ENCODE peak calls at places on chromosomes 13 and 19, in seven cellular contexts. O is astrocyte, R is frontal cortex, K is upper lobe of right lung, C is substantia nigra, W is PC-9, Q is right lobe of liver. N is an unnamed sample.

GRCh38 chr13:76903544-76904162 is 17.4 kb upstream of the KCTD12 start:
- DNase-seq in O (peak; percentile 46), R (peak; percentile 50), K (no peak), C (peak; percentile 23), W (peak; percentile 42), Q (peak; percentile 47), N (peak; percentile 83)

GRCh38 chr13:98473792-98474153 is 103.1 kb downstream of the STK24 start:
- DNase-seq in O (no peak), R (no peak), K (no peak), C (no peak), W (no peak), Q (no peak), N (no peak)

GRCh38 chr13:99465454-99465853 is 35.8 kb upstream of the TM9SF2 start:
- DNase-seq in O (no peak), R (no peak), K (no peak), C (no peak), W (no peak), Q (no peak), N (no peak)

GRCh38 chr13:94305934-94306333 is 173.5 kb downstream of the DCT start:
- DNase-seq in O (no peak), R (no peak), K (peak; percentile 32), C (no peak), W (no peak), Q (no peak), N (no peak)

GRCh38 chr19:28446511-28446910 is 766.4 kb downstream of the UQCRFS1 start:
- DNase-seq in O (no peak), R (no peak), K (no peak), C (no peak), W (no peak), Q (no peak), N (no peak)

GRCh38 chr19:45125975-45126493 is 33.1 kb downstream of the PPP1R37 start:
- DNase-seq in O (no peak), R (no peak), K (peak; percentile 82), C (peak; percentile 3), W (peak; percentile 64), Q (peak; percentile 68), N (peak; percentile 83)

GRCh38 chr19:19711934-19712828 is 20.7 kb downstream of the ZNF14 start:
- DNase-seq in O (no peak), R (no peak), K (no peak), C (no peak), W (no peak), Q (no peak), N (no peak)

GRCh38 chr13:82294226-82294625 is 1588.0 kb downstream of the SLITRK1 start:
- DNase-seq in O (no peak), R (no peak), K (no peak), C (no peak), W (no peak), Q (no peak), N (no peak)

GRCh38 chr13:49315036-49315565 is 67.4 kb downstream of the CDADC1 start:
- DNase-seq in O (peak; percentile 32), R (no peak), K (no peak), C (no peak), W (no peak), Q (no peak), N (no peak)

GRCh38 chr13:58852076-58852475 is 1220.5 kb downstream of the PCDH17 start:
- DNase-seq in O (peak; percentile 57), R (no peak), K (no peak), C (no peak), W (no peak), Q (no peak), N (no peak)

GRCh38 chr19:28577666-28578065 is 635.3 kb downstream of the UQCRFS1 start:
- DNase-seq in O (no peak), R (no peak), K (no peak), C (no peak), W (no peak), Q (no peak), N (peak; percentile 27)

GRCh38 chr13:103288114-103288513 is 221.9 kb upstream of the SLC10A2 start:
- DNase-seq in O (no peak), R (no peak), K (no peak), C (no peak), W (no peak), Q (no peak), N (no peak)

GRCh38 chr19:485583-486236 is 10.6 kb upstream of the MADCAM1 start:
- DNase-seq in O (peak; percentile 9), R (peak; percentile 79), K (peak; percentile 61), C (peak; percentile 96), W (peak; percentile 60), Q (no peak), N (no peak)

GRCh38 chr13:102726430-102726829 is 31.6 kb upstream of the METTL21C start:
- DNase-seq in O (no peak), R (no peak), K (no peak), C (no peak), W (no peak), Q (no peak), N (no peak)

GRCh38 chr13:26653310-26653709 is 95.8 kb downstream of the WASF3 start:
- DNase-seq in O (no peak), R (no peak), K (no peak), C (no peak), W (no peak), Q (no peak), N (no peak)

GRCh38 chr13:50800091-50800739 is 43.3 kb downstream of the DLEU7 start:
- DNase-seq in O (peak; percentile 7), R (no peak), K (no peak), C (no peak), W (no peak), Q (no peak), N (no peak)

GRCh38 chr13:27971776-27972618 is 2.9 kb upstream of the CDX2 start:
- DNase-seq in O (no peak), R (no peak), K (no peak), C (no peak), W (no peak), Q (no peak), N (no peak)

GRCh38 chr19:47357788-47358680 is 8.9 kb downstream of the DHX34 start:
- DNase-seq in O (no peak), R (no peak), K (no peak), C (no peak), W (no peak), Q (no peak), N (no peak)

GRCh38 chr19:47247308-47247990 is 8.9 kb upstream of the CCDC9 start:
- DNase-seq in O (peak; percentile 33), R (peak; percentile 79), K (peak; percentile 90), C (peak; percentile 39), W (peak; percentile 72), Q (peak; percentile 77), N (peak; percentile 93)

GRCh38 chr13:99636306-99636705 is 135.0 kb downstream of the TM9SF2 start:
- DNase-seq in O (no peak), R (no peak), K (no peak), C (no peak), W (no peak), Q (no peak), N (no peak)

GRCh38 chr19:4322942-4323665 is 15.5 kb downstream of the STAP2 start:
- DNase-seq in O (no peak), R (no peak), K (no peak), C (no peak), W (no peak), Q (peak; percentile 38), N (no peak)

GRCh38 chr13:89750371-89750770 is 1597.1 kb upstream of the MIR17HG start:
- DNase-seq in O (no peak), R (no peak), K (no peak), C (no peak), W (no peak), Q (no peak), N (no peak)

GRCh38 chr13:40024578-40024952 is 369.1 kb downstream of the COG6 start:
- DNase-seq in O (no peak), R (no peak), K (no peak), C (no peak), W (no peak), Q (no peak), N (no peak)

GRCh38 chr13:48542581-48543341 is 9.9 kb upstream of the RCBTB2 start:
- DNase-seq in O (peak; percentile 7), R (no peak), K (peak; percentile 78), C (peak; percentile 24), W (no peak), Q (peak; percentile 38), N (no peak)

GRCh38 chr13:31950121-31950810 is 81.3 kb upstream of the FRY start:
- DNase-seq in O (no peak), R (no peak), K (no peak), C (no peak), W (no peak), Q (no peak), N (no peak)

N was measured in spleen.